ENCODE peak calls at places on chromosomes 11 and 22, in seven cellular contexts. N is AG20443; Q is globus pallidus; E is sciatic nerve; P is NCI-H1436; W is stimulated activated CD4-positive, alpha-beta T cell treated with anti-CD3 and anti-CD28 coated beads, Interleukin-4, amount 100 ng/mL, for 48 hours; G is activated B cell treated with CpG ODN at 0.5 μM for 24 hours. T is an unnamed sample.

GRCh38 chr11:126585388-126586302 is 230.2 kb downstream of the ST3GAL4 start:
- DNase-seq in Q (no peak), E (peak), N (peak), G (no peak), P (peak), W (no peak), T (peak)

GRCh38 chr22:26033586-26033985 is 135.7 kb upstream of the SEZ6L start:
- DNase-seq in N (no peak), G (no peak), W (no peak), Q (no peak), E (no peak), P (no peak), T (no peak)

GRCh38 chr11:119207300-119207570 is 1.1 kb downstream of the CBL start:
- DNase-seq in E (no peak), Q (no peak), W (no peak), G (no peak), N (no peak), P (no peak), T (no peak)

GRCh38 chr11:33257897-33258630 is 883 bp downstream of the HIPK3 start:
- DNase-seq in P (peak), N (peak), W (peak), Q (peak), G (peak), E (peak), T (peak)

GRCh38 chr11:64711138-64711943 is 11.7 kb downstream of the NRXN2 start:
- DNase-seq in P (no peak), G (no peak), Q (no peak), E (no peak), W (no peak), N (no peak), T (no peak)

GRCh38 chr11:14455648-14456430 is 43.8 kb downstream of the COPB1 start:
- DNase-seq in Q (no peak), P (no peak), W (no peak), N (no peak), E (no peak), G (no peak), T (no peak)

GRCh38 chr11:117228091-117228490 is 3.8 kb downstream of the PCSK7 start:
- DNase-seq in P (no peak), N (no peak), W (no peak), G (no peak), E (no peak), Q (no peak), T (no peak)

GRCh38 chr11:29333993-29334780 is 682.6 kb downstream of the KCNA4 start:
- DNase-seq in Q (peak), W (no peak), G (no peak), N (peak), P (peak), E (no peak), T (peak)

GRCh38 chr11:95585752-95586077 is 203.9 kb downstream of the FAM76B start:
- DNase-seq in E (no peak), N (no peak), P (no peak), Q (no peak), G (no peak), W (no peak), T (no peak)

GRCh38 chr11:35539256-35539655 is 13.8 kb upstream of the PAMR1 start:
- DNase-seq in N (no peak), Q (no peak), G (no peak), E (no peak), P (no peak), W (no peak), T (no peak)

GRCh38 chr11:2576116-2576515 is 123.7 kb downstream of the KCNQ1OT1 start:
- DNase-seq in P (no peak), Q (no peak), N (no peak), G (no peak), E (peak), W (no peak), T (no peak)

GRCh38 chr11:108569896-108570295 is 23.7 kb downstream of the EXPH5 start:
- DNase-seq in N (no peak), Q (no peak), W (no peak), E (no peak), G (no peak), P (no peak), T (no peak)